ENCODE peak calls at places on chromosomes 13 and 19, in five cellular contexts. One of them, this sample, is unnamed.

GRCh38 chr13:110233682-110234280 is 73.2 kb downstream of the COL4A1 start:
- DNase-seq in head of caudate nucleus: no peak
- DNase-seq in fibroblast of lung: no peak
- DNase-seq in AG10803: peak
- DNase-seq in A549: no peak
- DNase-seq in this sample: no peak

GRCh38 chr13:41905600-41906254 is 55.2 kb downstream of the VWA8 start:
- DNase-seq in fibroblast of lung: peak
- DNase-seq in A549: peak
- DNase-seq in AG10803: peak
- DNase-seq in head of caudate nucleus: no peak
- DNase-seq in this sample: peak

GRCh38 chr13:96020155-96020575 is 33.0 kb downstream of the UGGT2 start:
- DNase-seq in head of caudate nucleus: no peak
- DNase-seq in AG10803: peak
- DNase-seq in A549: peak
- DNase-seq in fibroblast of lung: peak
- DNase-seq in this sample: peak

GRCh38 chr13:97307882-97308624 is 85.9 kb downstream of the MBNL2 start:
- DNase-seq in head of caudate nucleus: peak
- DNase-seq in A549: peak
- DNase-seq in AG10803: peak
- DNase-seq in fibroblast of lung: peak
- DNase-seq in this sample: peak

GRCh38 chr13:43846496-43846895 is 33.0 kb downstream of the CCDC122 start:
- DNase-seq in head of caudate nucleus: no peak
- DNase-seq in fibroblast of lung: peak
- DNase-seq in A549: no peak
- DNase-seq in AG10803: peak
- DNase-seq in this sample: peak

GRCh38 chr13:99610702-99611289 is 109.5 kb downstream of the TM9SF2 start:
- DNase-seq in head of caudate nucleus: no peak
- DNase-seq in A549: no peak
- DNase-seq in fibroblast of lung: no peak
- DNase-seq in AG10803: no peak
- DNase-seq in this sample: no peak

GRCh38 chr19:6064016-6064702 is 46.1 kb downstream of the RFX2 start:
- DNase-seq in A549: no peak
- DNase-seq in AG10803: peak
- DNase-seq in head of caudate nucleus: no peak
- DNase-seq in fibroblast of lung: no peak
- DNase-seq in this sample: peak

GRCh38 chr13:113942591-113943103 is 31.2 kb downstream of the C13orf46 start:
- DNase-seq in head of caudate nucleus: no peak
- DNase-seq in A549: no peak
- DNase-seq in AG10803: no peak
- DNase-seq in fibroblast of lung: no peak
- DNase-seq in this sample: no peak

GRCh38 chr19:10262771-10263170 is 8.1 kb upstream of the ICAM1 start:
- DNase-seq in AG10803: peak
- DNase-seq in fibroblast of lung: no peak
- DNase-seq in A549: no peak
- DNase-seq in head of caudate nucleus: no peak
- DNase-seq in this sample: no peak

GRCh38 chr13:106568225-106569003 is 477 bp upstream of the ARGLU1 start:
- DNase-seq in fibroblast of lung: no peak
- DNase-seq in head of caudate nucleus: no peak
- DNase-seq in AG10803: no peak
- DNase-seq in A549: peak
- DNase-seq in this sample: no peak

GRCh38 chr19:34678421-34678820 is 943 bp downstream of the ZNF302 start:
- DNase-seq in fibroblast of lung: no peak
- DNase-seq in head of caudate nucleus: no peak
- DNase-seq in AG10803: no peak
- DNase-seq in A549: no peak
- DNase-seq in this sample: no peak

GRCh38 chr19:39299404-39299803 is 3.2 kb downstream of the IFNL1 start:
- DNase-seq in A549: no peak
- DNase-seq in head of caudate nucleus: no peak
- DNase-seq in AG10803: no peak
- DNase-seq in fibroblast of lung: no peak
- DNase-seq in this sample: no peak

GRCh38 chr19:3360494-3361383 is 5.6 kb upstream of the NFIC start:
- DNase-seq in A549: no peak
- DNase-seq in head of caudate nucleus: peak
- DNase-seq in fibroblast of lung: no peak
- DNase-seq in AG10803: no peak
- DNase-seq in this sample: no peak

GRCh38 chr13:24264976-24265375 is 44.4 kb upstream of the C1QTNF9 start:
- DNase-seq in AG10803: no peak
- DNase-seq in fibroblast of lung: no peak
- DNase-seq in A549: no peak
- DNase-seq in head of caudate nucleus: no peak
- DNase-seq in this sample: no peak

GRCh38 chr19:18059297-18059696 is 27.4 kb downstream of the IL12RB1 start:
- DNase-seq in head of caudate nucleus: no peak
- DNase-seq in A549: no peak
- DNase-seq in fibroblast of lung: no peak
- DNase-seq in AG10803: no peak
- DNase-seq in this sample: no peak

GRCh38 chr13:114264886-114265611 is 16.4 kb upstream of the UPF3A start:
- DNase-seq in fibroblast of lung: peak
- DNase-seq in AG10803: peak
- DNase-seq in A549: no peak
- DNase-seq in head of caudate nucleus: no peak
- DNase-seq in this sample: no peak

GRCh38 chr13:62290542-62290941 is 874.9 kb upstream of the PCDH20 start:
- DNase-seq in A549: no peak
- DNase-seq in head of caudate nucleus: no peak
- DNase-seq in fibroblast of lung: no peak
- DNase-seq in AG10803: no peak
- DNase-seq in this sample: no peak

GRCh38 chr13:99606322-99607089 is 105.2 kb downstream of the TM9SF2 start:
- DNase-seq in fibroblast of lung: peak
- DNase-seq in head of caudate nucleus: peak
- DNase-seq in AG10803: peak
- DNase-seq in A549: peak
- DNase-seq in this sample: peak

GRCh38 chr13:49303533-49304252 is 56.0 kb downstream of the CDADC1 start:
- DNase-seq in AG10803: no peak
- DNase-seq in A549: no peak
- DNase-seq in fibroblast of lung: no peak
- DNase-seq in head of caudate nucleus: no peak
- DNase-seq in this sample: no peak